ENCODE peak calls at places on chromosomes 1 and 21, in seven cellular contexts. U is tibial artery, V is left ventricle myocardium inferior, O is body of pancreas, G is fibroblast of lung, P is progenitor cell of endocrine pancreas, F is nephron progenitor cell. R is an unnamed sample.

GRCh38 chr21:18451679-18452078 is 48.1 kb upstream of the TMPRSS15 start:
- DNase-seq in V (no peak), P (no peak), G (no peak), F (no peak), O (no peak), U (no peak), R (no peak)

GRCh38 chr21:35437941-35438340 is 388.8 kb upstream of the RUNX1 start:
- DNase-seq in O (no peak), F (no peak), V (no peak), U (no peak), G (no peak), P (no peak), R (no peak)

GRCh38 chr1:225819346-225820192 is 9.6 kb downstream of the EPHX1 start:
- DNase-seq in P (no peak), F (no peak), V (no peak), U (peak), O (no peak), G (peak), R (no peak)

GRCh38 chr1:38235705-38236104 is 189.1 kb upstream of the POU3F1 start:
- DNase-seq in P (no peak), U (no peak), G (peak), V (no peak), O (peak), F (no peak), R (no peak)

GRCh38 chr1:178653091-178653490 is 72.0 kb upstream of the RALGPS2 start:
- DNase-seq in O (no peak), V (no peak), F (no peak), P (no peak), U (no peak), G (peak), R (no peak)

GRCh38 chr1:169604781-169605560 is 18.7 kb upstream of the F5 start:
- DNase-seq in G (no peak), U (no peak), F (no peak), P (no peak), V (peak), O (peak), R (no peak)

GRCh38 chr1:220811695-220812094 is 25.0 kb downstream of the MTARC1 start:
- DNase-seq in O (no peak), V (no peak), U (no peak), G (no peak), P (no peak), F (no peak), R (no peak)

GRCh38 chr1:36486436-36487335 is 4.0 kb upstream of the CSF3R start:
- DNase-seq in U (peak), V (peak), P (peak), O (peak), F (no peak), G (no peak), R (no peak)

GRCh38 chr1:183810756-183811155 is 5.8 kb downstream of the RGL1 start:
- DNase-seq in P (no peak), G (no peak), O (no peak), U (no peak), V (no peak), F (no peak), R (no peak)

GRCh38 chr1:108685524-108685923 is 6.6 kb upstream of the PRPF38B start:
- DNase-seq in U (no peak), G (no peak), F (no peak), V (no peak), O (no peak), P (no peak), R (no peak)

GRCh38 chr1:117396074-117396473 is 28.8 kb downstream of the MAN1A2 start:
- DNase-seq in P (no peak), F (no peak), G (no peak), U (no peak), V (no peak), O (no peak), R (no peak)

GRCh38 chr1:150765229-150765976 is at the start of gene CTSS:
- DNase-seq in P (no peak), O (no peak), F (no peak), G (no peak), V (no peak), U (no peak), R (no peak)

GRCh38 chr1:94323311-94324167 is 86.2 kb upstream of the ARHGAP29 start:
- DNase-seq in U (no peak), V (no peak), G (peak), O (no peak), F (no peak), P (no peak), R (no peak)

GRCh38 chr1:62926681-62927252 is 142.8 kb downstream of the ATG4C start:
- DNase-seq in G (no peak), P (no peak), V (no peak), F (no peak), U (no peak), O (no peak), R (no peak)

DNA sequence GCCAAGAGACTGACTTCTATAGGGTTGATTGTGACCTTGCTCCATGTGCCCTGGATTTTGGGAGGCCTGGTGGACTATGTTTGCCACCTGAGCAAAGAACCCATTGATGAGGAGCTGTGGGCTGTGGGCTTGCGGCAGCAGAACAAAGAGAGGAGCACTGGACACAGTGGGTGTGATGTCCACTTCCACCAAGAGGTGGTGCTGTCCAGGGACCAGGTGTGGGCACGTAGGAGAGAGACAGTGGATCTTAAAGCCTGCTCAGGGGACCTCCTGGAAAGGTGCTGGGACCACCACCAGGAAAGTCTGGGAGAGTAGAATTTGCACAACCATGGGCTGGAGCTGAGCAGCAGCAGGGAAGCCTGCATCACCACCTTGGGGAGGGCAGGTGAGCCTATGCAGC is 106.7 kb upstream of the ETS2 start:
- DNase-seq in V (no peak), U (no peak), P (no peak), G (no peak), F (peak), O (no peak), R (no peak)
- TF ChIP-seq CTCF in V (peak), U (no peak), P (peak), G (peak), F (no peak), O (no peak), R (no peak)

GRCh38 chr1:51690285-51690961 is 73.5 kb downstream of the OSBPL9 start:
- DNase-seq in U (no peak), P (no peak), O (peak), F (no peak), G (peak), V (no peak), R (no peak)
- TF ChIP-seq CTCF in U (no peak), P (no peak), O (no peak), F (no peak), G (no peak), V (no peak), R (no peak)

GRCh38 chr1:180155202-180155682 is 573 bp downstream of the QSOX1 start:
- DNase-seq in U (no peak), O (peak), G (no peak), V (no peak), F (no peak), P (no peak), R (no peak)

GRCh38 chr1:180153032-180153431 is 1.6 kb upstream of the QSOX1 start:
- DNase-seq in U (no peak), V (no peak), P (no peak), F (no peak), G (no peak), O (no peak), R (no peak)

GRCh38 chr1:180156201-180156600 is 1.5 kb downstream of the QSOX1 start:
- DNase-seq in O (peak), U (no peak), V (no peak), F (no peak), P (no peak), G (no peak), R (no peak)

GRCh38 chr1:180154003-180154324 is 705 bp upstream of the QSOX1 start:
- DNase-seq in U (no peak), V (no peak), O (no peak), G (no peak), P (no peak), F (no peak), R (no peak)

GRCh38 chr1:180154325-180155201 is at the start of gene QSOX1:
- DNase-seq in P (peak), O (peak), U (peak), G (peak), F (peak), V (peak), R (peak)
- TF ChIP-seq CTCF in P (peak), O (peak), U (peak), G (no peak), F (no peak), V (peak), R (no peak)

GRCh38 chr1:6184083-6184783 is 4.1 kb upstream of the CHD5 start:
- DNase-seq in O (no peak), F (no peak), U (no peak), P (no peak), V (no peak), G (no peak), R (no peak)

GRCh38 chr1:6185151-6185550 is 5.0 kb upstream of the CHD5 start:
- DNase-seq in V (no peak), G (peak), P (no peak), O (no peak), F (no peak), U (no peak), R (no peak)

GRCh38 chr1:6181347-6181770 is 1.2 kb upstream of the CHD5 start:
- DNase-seq in G (no peak), U (no peak), F (no peak), V (no peak), O (no peak), P (no peak), R (no peak)

GRCh38 chr1:6185635-6186382 is 5.7 kb upstream of the CHD5 start:
- DNase-seq in U (no peak), V (no peak), G (peak), P (no peak), O (no peak), F (no peak), R (no peak)

DNA sequence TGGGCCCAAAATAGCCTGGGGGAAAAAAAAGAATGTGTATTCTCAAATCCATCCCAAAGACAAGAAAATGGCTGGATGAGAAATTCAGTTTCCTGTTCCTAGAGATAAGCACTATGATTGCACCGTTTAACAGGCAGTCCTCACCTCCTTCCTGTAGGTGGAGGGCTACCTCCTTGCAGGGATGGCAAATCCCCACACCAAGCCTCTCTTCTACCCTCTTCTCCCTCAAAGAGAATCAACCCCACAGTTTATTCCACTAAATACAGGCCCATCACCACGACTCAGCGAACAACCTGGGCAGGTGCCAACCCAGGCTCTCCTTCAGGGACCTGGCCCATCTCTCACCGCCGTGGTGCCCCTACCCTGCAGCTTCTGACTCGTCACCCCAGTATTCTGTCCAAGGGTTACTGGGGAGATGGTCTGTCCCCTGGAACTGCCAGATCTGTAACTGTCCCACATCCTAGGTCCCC is 3.4 kb upstream of the CHD5 start:
- DNase-seq in P (no peak), G (no peak), V (no peak), O (no peak), F (no peak), U (no peak), R (no peak)
- TF ChIP-seq CTCF in P (no peak), G (no peak), V (no peak), O (no peak), F (no peak), U (no peak), R (no peak)

GRCh38 chr1:153956997-153957715 is 1.3 kb downstream of the CRTC2 start:
- DNase-seq in P (no peak), V (no peak), F (no peak), O (no peak), G (no peak), U (no peak), R (no peak)

GRCh38 chr1:153958961-153959260 is 499 bp upstream of the CRTC2 start:
- DNase-seq in O (no peak), F (no peak), G (no peak), P (no peak), V (no peak), U (no peak), R (no peak)

GRCh38 chr1:153959454-153959853 is 1.0 kb upstream of the CRTC2 start:
- DNase-seq in P (no peak), F (no peak), G (no peak), V (no peak), O (no peak), U (no peak), R (no peak)

GRCh38 chr1:153957744-153958110 is 685 bp downstream of the CRTC2 start:
- DNase-seq in G (peak), O (no peak), F (no peak), U (no peak), P (no peak), V (no peak), R (no peak)

DNA sequence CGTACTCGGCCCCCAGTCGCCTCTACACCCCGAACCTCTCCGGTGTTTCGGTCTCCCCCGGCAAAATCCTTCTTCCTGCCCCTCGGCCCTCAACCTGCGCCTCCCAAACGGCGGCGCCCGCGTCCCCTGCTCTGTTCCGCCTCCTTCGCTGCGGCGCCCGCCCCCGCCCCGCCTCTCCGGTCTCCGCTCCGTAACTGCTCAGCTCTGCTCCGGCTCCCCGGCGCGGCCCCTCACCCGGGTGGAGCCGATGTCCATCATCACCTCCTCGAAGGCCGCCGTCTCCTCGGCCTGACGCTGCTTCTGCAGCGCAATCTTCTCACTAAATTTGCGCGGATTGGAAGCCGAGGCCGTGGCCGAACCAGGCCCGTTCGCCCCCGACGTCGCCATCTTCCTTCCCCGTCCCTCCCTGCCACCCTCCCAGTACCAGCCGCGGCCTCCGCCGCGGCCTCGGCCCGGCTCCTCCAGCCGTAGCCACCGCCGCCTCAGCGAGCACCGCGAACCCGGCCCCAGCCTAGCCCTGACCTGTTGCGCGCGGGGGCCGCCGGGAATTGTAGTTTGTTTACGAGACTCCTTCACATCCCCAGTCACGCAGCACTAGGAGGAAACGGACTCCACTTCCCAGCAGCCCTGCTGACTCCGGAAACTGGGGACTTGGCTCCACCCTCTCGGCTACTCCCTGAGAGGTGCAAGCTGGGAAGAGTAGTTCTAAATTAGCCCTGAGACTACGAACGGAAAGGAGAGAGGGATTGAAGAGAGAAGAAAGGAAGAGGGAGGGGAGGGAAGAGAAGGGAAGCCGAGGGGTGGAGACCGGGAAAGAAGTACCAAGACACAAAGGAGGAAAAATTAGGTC is at the start of gene CRTC2:
- DNase-seq in G (peak), V (peak), O (peak), P (peak), F (peak), U (peak), R (peak)
- TF ChIP-seq CTCF in G (no peak), V (no peak), O (no peak), P (no peak), F (no peak), U (peak), R (peak)

DNA sequence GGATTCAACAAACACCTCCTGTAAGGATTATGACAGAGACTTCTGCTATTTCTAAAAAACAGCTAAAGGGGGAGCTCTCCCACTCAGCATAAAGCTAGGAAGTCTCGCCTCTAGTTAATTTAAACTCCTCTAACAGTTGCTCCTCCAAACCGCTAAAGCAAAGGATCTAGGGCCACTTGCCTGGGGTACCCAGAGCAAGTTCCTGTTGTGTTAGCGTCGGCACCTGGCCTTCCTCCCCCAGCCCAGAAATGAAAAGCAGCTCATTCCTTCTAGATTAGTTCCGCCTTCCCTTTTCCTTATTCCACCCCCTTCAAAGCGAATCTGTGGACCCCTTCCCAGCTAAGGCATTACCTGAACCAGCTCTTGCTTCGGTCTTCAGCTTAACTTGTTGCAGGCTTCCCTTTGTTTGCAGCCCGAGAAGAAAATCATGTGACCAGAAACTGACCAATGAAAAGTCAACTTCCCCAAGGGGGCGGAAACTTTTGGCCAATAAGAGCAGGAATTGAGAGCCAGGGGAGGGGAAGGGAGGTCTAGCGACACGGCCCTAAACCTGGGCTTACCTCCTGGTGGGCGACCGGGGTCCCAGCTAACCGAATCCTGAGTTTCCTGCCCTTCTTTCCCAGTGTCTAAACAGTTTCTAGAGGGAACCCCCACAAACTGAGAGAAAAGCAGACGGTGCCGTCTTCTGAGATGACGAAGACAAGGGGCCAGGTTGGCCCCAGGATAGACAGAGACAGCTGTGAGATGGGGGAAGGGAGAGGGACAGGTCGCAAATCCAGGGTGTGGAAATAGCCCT is at the start of gene PBXIP1:
- DNase-seq in G (peak), U (peak), F (peak), P (peak), V (peak), O (peak), R (peak)
- TF ChIP-seq CTCF in G (peak), U (peak), F (peak), P (peak), V (no peak), O (peak), R (peak)

GRCh38 chr21:40841524-40842196 is 5.3 kb downstream of the DSCAM start:
- DNase-seq in P (peak), V (peak), O (peak), U (no peak), F (peak), G (peak), R (no peak)
- TF ChIP-seq CTCF in P (peak), V (peak), O (peak), U (no peak), F (peak), G (no peak), R (no peak)

GRCh38 chr1:32311709-32312393 is 20.0 kb downstream of the HDAC1 start:
- DNase-seq in P (no peak), U (no peak), F (no peak), G (no peak), O (no peak), V (no peak), R (no peak)
- TF ChIP-seq CTCF in P (no peak), U (no peak), F (no peak), G (no peak), O (no peak), V (no peak), R (no peak)

R was measured in D721Med.